ENCODE peak calls at places on chromosome 17, in six cellular contexts. One of them, this sample, is unnamed.

GRCh38 chr17:50426814-50427787 is 1.1 kb downstream of the ACSF2 start:
- DNase-seq in uterus: no peak
- DNase-seq in natural killer cell: peak
- DNase-seq in heart left ventricle: peak
- DNase-seq in endothelial cell: peak
- DNase-seq in Calu3: peak
- DNase-seq in this sample: peak

GRCh38 chr17:32903774-32904673 is 23.9 kb upstream of the TMEM98 start:
- DNase-seq in uterus: no peak
- DNase-seq in natural killer cell: no peak
- DNase-seq in heart left ventricle: no peak
- DNase-seq in endothelial cell: no peak
- DNase-seq in Calu3: no peak
- DNase-seq in this sample: no peak

GRCh38 chr17:35795007-35795870 is at the start of gene MMP28:
- DNase-seq in uterus: no peak
- DNase-seq in natural killer cell: no peak
- DNase-seq in heart left ventricle: peak
- DNase-seq in endothelial cell: no peak
- DNase-seq in Calu3: peak
- DNase-seq in this sample: peak

GRCh38 chr17:72501404-72502110 is 380.7 kb downstream of the SOX9 start:
- DNase-seq in uterus: no peak
- DNase-seq in natural killer cell: no peak
- DNase-seq in heart left ventricle: no peak
- DNase-seq in endothelial cell: no peak
- DNase-seq in Calu3: no peak
- DNase-seq in this sample: no peak

GRCh38 chr17:48163809-48164208 is 56.2 kb downstream of the SNX11 start:
- DNase-seq in uterus: no peak
- DNase-seq in natural killer cell: no peak
- DNase-seq in heart left ventricle: no peak
- DNase-seq in endothelial cell: no peak
- DNase-seq in Calu3: no peak
- DNase-seq in this sample: no peak

GRCh38 chr17:49522329-49522890 is 27.3 kb downstream of the NGFR start:
- DNase-seq in uterus: peak
- DNase-seq in natural killer cell: peak
- DNase-seq in heart left ventricle: no peak
- DNase-seq in endothelial cell: no peak
- DNase-seq in Calu3: no peak
- DNase-seq in this sample: no peak

GRCh38 chr17:55303701-55304145 is 39.0 kb downstream of the HLF start:
- DNase-seq in uterus: no peak
- DNase-seq in natural killer cell: no peak
- DNase-seq in heart left ventricle: no peak
- DNase-seq in endothelial cell: no peak
- DNase-seq in Calu3: no peak
- DNase-seq in this sample: no peak

GRCh38 chr17:7225711-7226331 is 6.1 kb downstream of the ACADVL start:
- DNase-seq in uterus: no peak
- DNase-seq in natural killer cell: no peak
- DNase-seq in heart left ventricle: no peak
- DNase-seq in endothelial cell: no peak
- DNase-seq in Calu3: no peak
- DNase-seq in this sample: no peak

GRCh38 chr17:75739801-75740200 is 18.5 kb downstream of the ITGB4 start:
- DNase-seq in uterus: no peak
- DNase-seq in natural killer cell: no peak
- DNase-seq in heart left ventricle: no peak
- DNase-seq in endothelial cell: no peak
- DNase-seq in Calu3: no peak
- DNase-seq in this sample: no peak

GRCh38 chr17:49516190-49516589 is 21.1 kb downstream of the NGFR start:
- DNase-seq in uterus: peak
- DNase-seq in natural killer cell: no peak
- DNase-seq in heart left ventricle: no peak
- DNase-seq in endothelial cell: no peak
- DNase-seq in Calu3: no peak
- DNase-seq in this sample: no peak

GRCh38 chr17:7549401-7550055 is 670 bp downstream of the TNFSF12 start:
- DNase-seq in uterus: peak
- DNase-seq in natural killer cell: no peak
- DNase-seq in heart left ventricle: no peak
- DNase-seq in endothelial cell: no peak
- DNase-seq in Calu3: no peak
- DNase-seq in this sample: peak

GRCh38 chr17:83171661-83172060 is 92.3 kb downstream of the METRNL start:
- DNase-seq in uterus: no peak
- DNase-seq in natural killer cell: peak
- DNase-seq in heart left ventricle: no peak
- DNase-seq in endothelial cell: no peak
- DNase-seq in Calu3: no peak
- DNase-seq in this sample: no peak

GRCh38 chr17:32327911-32328310 is 14.1 kb downstream of the C17orf75 start:
- DNase-seq in uterus: no peak
- DNase-seq in natural killer cell: no peak
- DNase-seq in heart left ventricle: no peak
- DNase-seq in endothelial cell: no peak
- DNase-seq in Calu3: no peak
- DNase-seq in this sample: no peak

GRCh38 chr17:28274591-28275265 is 44.3 kb upstream of the TMEM97 start:
- DNase-seq in uterus: no peak
- DNase-seq in natural killer cell: no peak
- DNase-seq in heart left ventricle: no peak
- DNase-seq in endothelial cell: no peak
- DNase-seq in Calu3: no peak
- DNase-seq in this sample: no peak

GRCh38 chr17:74888440-74888839 is 5.0 kb downstream of the FADS6 start:
- DNase-seq in uterus: no peak
- DNase-seq in natural killer cell: no peak
- DNase-seq in heart left ventricle: no peak
- DNase-seq in endothelial cell: no peak
- DNase-seq in Calu3: no peak
- DNase-seq in this sample: no peak

GRCh38 chr17:78601577-78602190 is 24.5 kb upstream of the DNAH17 start:
- DNase-seq in uterus: no peak
- DNase-seq in natural killer cell: no peak
- DNase-seq in heart left ventricle: no peak
- DNase-seq in endothelial cell: no peak
- DNase-seq in Calu3: no peak
- DNase-seq in this sample: no peak

GRCh38 chr17:31561469-31562412 is 170.3 kb downstream of the RAB11FIP4 start:
- DNase-seq in uterus: peak
- DNase-seq in natural killer cell: no peak
- DNase-seq in heart left ventricle: no peak
- DNase-seq in endothelial cell: no peak
- DNase-seq in Calu3: no peak
- DNase-seq in this sample: no peak

GRCh38 chr17:78957076-78957475 is 22.6 kb downstream of the LGALS3BP start:
- DNase-seq in uterus: no peak
- DNase-seq in natural killer cell: no peak
- DNase-seq in heart left ventricle: no peak
- DNase-seq in endothelial cell: no peak
- DNase-seq in Calu3: peak
- DNase-seq in this sample: no peak

GRCh38 chr17:66373944-66374817 is 71.8 kb downstream of the PRKCA start:
- DNase-seq in uterus: no peak
- DNase-seq in natural killer cell: peak
- DNase-seq in heart left ventricle: peak
- DNase-seq in endothelial cell: no peak
- DNase-seq in Calu3: peak
- DNase-seq in this sample: no peak

GRCh38 chr17:3695723-3696411 is at the start of gene P2RX5:
- DNase-seq in uterus: no peak
- DNase-seq in natural killer cell: peak
- DNase-seq in heart left ventricle: no peak
- DNase-seq in endothelial cell: peak
- DNase-seq in Calu3: peak
- DNase-seq in this sample: peak

GRCh38 chr17:66819466-66819865 is 15.5 kb upstream of the CACNG5 start:
- DNase-seq in uterus: no peak
- DNase-seq in natural killer cell: no peak
- DNase-seq in heart left ventricle: no peak
- DNase-seq in endothelial cell: no peak
- DNase-seq in Calu3: no peak
- DNase-seq in this sample: no peak

GRCh38 chr17:38742431-38743308 is 5.5 kb downstream of the PCGF2 start:
- DNase-seq in uterus: peak
- DNase-seq in natural killer cell: no peak
- DNase-seq in heart left ventricle: peak
- DNase-seq in endothelial cell: no peak
- DNase-seq in Calu3: peak
- DNase-seq in this sample: no peak

GRCh38 chr17:66747561-66748275 is 87.2 kb upstream of the CACNG5 start:
- DNase-seq in uterus: no peak
- DNase-seq in natural killer cell: no peak
- DNase-seq in heart left ventricle: no peak
- DNase-seq in endothelial cell: no peak
- DNase-seq in Calu3: no peak
- DNase-seq in this sample: no peak

GRCh38 chr17:32341141-32341856 is 674 bp downstream of the C17orf75 start:
- DNase-seq in uterus: no peak
- DNase-seq in natural killer cell: no peak
- DNase-seq in heart left ventricle: no peak
- DNase-seq in endothelial cell: no peak
- DNase-seq in Calu3: peak
- DNase-seq in this sample: no peak

DNA sequence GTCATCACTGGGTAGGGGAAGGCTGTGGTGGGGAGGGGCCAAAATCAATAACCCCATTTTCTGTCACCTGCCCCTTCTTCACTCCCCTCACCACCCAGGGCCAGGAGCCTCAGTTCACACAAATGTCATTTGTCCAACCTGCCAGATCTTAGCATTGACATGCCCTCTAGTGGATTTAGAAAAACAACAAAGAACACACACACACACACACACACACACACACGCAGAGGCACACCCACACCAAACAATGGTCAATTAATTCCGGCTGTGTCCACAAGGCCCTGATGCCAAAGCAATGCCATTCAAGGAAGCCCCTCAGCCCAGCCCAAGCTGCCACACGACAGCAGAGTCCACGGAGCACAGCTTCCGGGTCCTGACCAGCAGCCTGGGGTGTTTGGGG is 68.4 kb downstream of the NOG start:
- DNase-seq in uterus: no peak
- DNase-seq in natural killer cell: no peak
- DNase-seq in heart left ventricle: no peak
- DNase-seq in endothelial cell: no peak
- DNase-seq in Calu3: no peak
- DNase-seq in this sample: no peak
- TF ChIP-seq CTCF in uterus: no peak
- TF ChIP-seq CTCF in natural killer cell: no peak
- TF ChIP-seq CTCF in heart left ventricle: no peak
- TF ChIP-seq CTCF in endothelial cell: no peak
- TF ChIP-seq CTCF in Calu3: no peak
- TF ChIP-seq CTCF in this sample: no peak

DNA sequence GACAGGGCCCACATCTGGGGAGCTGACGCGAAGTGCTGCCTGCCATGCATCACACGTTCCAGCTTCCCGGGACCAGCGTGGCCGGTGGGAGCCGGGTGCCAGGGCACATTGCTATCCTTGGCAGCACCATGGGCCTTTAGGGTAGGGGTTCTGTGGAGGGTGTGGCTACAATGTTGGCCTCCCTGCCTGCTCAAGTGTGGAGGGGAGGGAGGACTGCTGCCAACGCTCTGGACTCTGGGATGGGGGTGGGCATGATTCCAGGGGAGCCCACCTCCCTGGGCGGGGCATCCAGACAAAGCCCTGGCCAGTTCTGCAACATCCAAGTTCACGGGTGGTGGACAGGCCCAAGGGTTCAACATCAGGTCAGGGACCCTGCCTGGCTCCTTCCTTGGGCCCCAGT is 13.9 kb downstream of the GRB7 start:
- DNase-seq in uterus: no peak
- DNase-seq in natural killer cell: no peak
- DNase-seq in heart left ventricle: no peak
- DNase-seq in endothelial cell: no peak
- DNase-seq in Calu3: peak
- DNase-seq in this sample: peak
- TF ChIP-seq CTCF in uterus: no peak
- TF ChIP-seq CTCF in natural killer cell: no peak
- TF ChIP-seq CTCF in heart left ventricle: no peak
- TF ChIP-seq CTCF in endothelial cell: no peak
- TF ChIP-seq CTCF in Calu3: no peak
- TF ChIP-seq CTCF in this sample: no peak

GRCh38 chr17:27200476-27200875 is 93.4 kb upstream of the WSB1 start:
- DNase-seq in uterus: no peak
- DNase-seq in natural killer cell: no peak
- DNase-seq in heart left ventricle: no peak
- DNase-seq in endothelial cell: no peak
- DNase-seq in Calu3: no peak
- DNase-seq in this sample: no peak

GRCh38 chr17:27207073-27207511 is 86.8 kb upstream of the WSB1 start:
- DNase-seq in uterus: no peak
- DNase-seq in natural killer cell: no peak
- DNase-seq in heart left ventricle: no peak
- DNase-seq in endothelial cell: no peak
- DNase-seq in Calu3: no peak
- DNase-seq in this sample: no peak

GRCh38 chr17:27203241-27203640 is 90.7 kb upstream of the WSB1 start:
- DNase-seq in uterus: no peak
- DNase-seq in natural killer cell: no peak
- DNase-seq in heart left ventricle: no peak
- DNase-seq in endothelial cell: no peak
- DNase-seq in Calu3: no peak
- DNase-seq in this sample: no peak

GRCh38 chr17:27209316-27209715 is 84.6 kb upstream of the WSB1 start:
- DNase-seq in uterus: no peak
- DNase-seq in natural killer cell: no peak
- DNase-seq in heart left ventricle: no peak
- DNase-seq in endothelial cell: no peak
- DNase-seq in Calu3: no peak
- DNase-seq in this sample: no peak

GRCh38 chr17:27206447-27206846 is 87.5 kb upstream of the WSB1 start:
- DNase-seq in uterus: no peak
- DNase-seq in natural killer cell: no peak
- DNase-seq in heart left ventricle: no peak
- DNase-seq in endothelial cell: no peak
- DNase-seq in Calu3: peak
- DNase-seq in this sample: no peak
- TF ChIP-seq CTCF in uterus: no peak
- TF ChIP-seq CTCF in natural killer cell: no peak
- TF ChIP-seq CTCF in heart left ventricle: no peak
- TF ChIP-seq CTCF in endothelial cell: no peak
- TF ChIP-seq CTCF in Calu3: no peak
- TF ChIP-seq CTCF in this sample: no peak

GRCh38 chr17:59858167-59858790 is 34.5 kb downstream of the TUBD1 start:
- DNase-seq in uterus: no peak
- DNase-seq in natural killer cell: no peak
- DNase-seq in heart left ventricle: no peak
- DNase-seq in endothelial cell: no peak
- DNase-seq in Calu3: no peak
- DNase-seq in this sample: no peak

GRCh38 chr17:59863607-59864006 is 29.1 kb downstream of the TUBD1 start:
- DNase-seq in uterus: no peak
- DNase-seq in natural killer cell: no peak
- DNase-seq in heart left ventricle: no peak
- DNase-seq in endothelial cell: no peak
- DNase-seq in Calu3: no peak
- DNase-seq in this sample: no peak

GRCh38 chr17:59856859-59857794 is 35.6 kb downstream of the TUBD1 start:
- DNase-seq in uterus: no peak
- DNase-seq in natural killer cell: no peak
- DNase-seq in heart left ventricle: no peak
- DNase-seq in endothelial cell: no peak
- DNase-seq in Calu3: peak
- DNase-seq in this sample: no peak

GRCh38 chr17:59859444-59860025 is 33.2 kb downstream of the TUBD1 start:
- DNase-seq in uterus: no peak
- DNase-seq in natural killer cell: no peak
- DNase-seq in heart left ventricle: no peak
- DNase-seq in endothelial cell: no peak
- DNase-seq in Calu3: no peak
- DNase-seq in this sample: no peak
- TF ChIP-seq CTCF in uterus: peak
- TF ChIP-seq CTCF in natural killer cell: peak
- TF ChIP-seq CTCF in heart left ventricle: peak
- TF ChIP-seq CTCF in endothelial cell: no peak
- TF ChIP-seq CTCF in Calu3: no peak
- TF ChIP-seq CTCF in this sample: peak

This sample was measured in activated B cell treated with CpG ODN at 0.5 μM for 24 hours.